ENCODE peak calls at places on chromosomes 1 and 21, in five cellular contexts. B is tibial nerve, Y is heart right ventricle, A is left lung, K is sigmoid colon. T is an unnamed sample.

GRCh38 chr1:94579876-94580294 is 38.3 kb upstream of the F3 start:
- DNase-seq in B (no peak), Y (no peak), A (no peak), K (no peak), T (no peak)

GRCh38 chr1:8495928-8496401 is 178.1 kb downstream of the SLC45A1 start:
- DNase-seq in B (no peak), Y (no peak), A (no peak), K (no peak), T (no peak)

GRCh38 chr1:205933672-205934618 is 9.3 kb downstream of the SLC26A9 start:
- DNase-seq in B (no peak), Y (no peak), A (peak; percentile 56), K (no peak), T (no peak)

GRCh38 chr1:42552636-42553035 is 89.5 kb downstream of the CCDC30 start:
- DNase-seq in B (no peak), Y (no peak), A (no peak), K (no peak), T (no peak)

GRCh38 chr1:200733907-200734306 is 4.8 kb upstream of the CAMSAP2 start:
- DNase-seq in B (no peak), Y (no peak), A (no peak), K (no peak), T (no peak)

GRCh38 chr21:46208761-46209721 is 19.5 kb downstream of the LSS start:
- DNase-seq in B (no peak), Y (no peak), A (no peak), K (peak; percentile 62), T (no peak)

GRCh38 chr1:2575801-2576663 is 10.5 kb upstream of the PRXL2B start:
- DNase-seq in B (no peak), Y (peak; percentile 13), A (no peak), K (no peak), T (no peak)

GRCh38 chr1:80893140-80893539 is 907.6 kb upstream of the ADGRL2 start:
- DNase-seq in B (no peak), Y (no peak), A (no peak), K (no peak), T (no peak)

GRCh38 chr21:17780539-17780938 is 38.6 kb downstream of the C21orf91 start:
- DNase-seq in B (no peak), Y (no peak), A (no peak), K (no peak), T (no peak)

DNA sequence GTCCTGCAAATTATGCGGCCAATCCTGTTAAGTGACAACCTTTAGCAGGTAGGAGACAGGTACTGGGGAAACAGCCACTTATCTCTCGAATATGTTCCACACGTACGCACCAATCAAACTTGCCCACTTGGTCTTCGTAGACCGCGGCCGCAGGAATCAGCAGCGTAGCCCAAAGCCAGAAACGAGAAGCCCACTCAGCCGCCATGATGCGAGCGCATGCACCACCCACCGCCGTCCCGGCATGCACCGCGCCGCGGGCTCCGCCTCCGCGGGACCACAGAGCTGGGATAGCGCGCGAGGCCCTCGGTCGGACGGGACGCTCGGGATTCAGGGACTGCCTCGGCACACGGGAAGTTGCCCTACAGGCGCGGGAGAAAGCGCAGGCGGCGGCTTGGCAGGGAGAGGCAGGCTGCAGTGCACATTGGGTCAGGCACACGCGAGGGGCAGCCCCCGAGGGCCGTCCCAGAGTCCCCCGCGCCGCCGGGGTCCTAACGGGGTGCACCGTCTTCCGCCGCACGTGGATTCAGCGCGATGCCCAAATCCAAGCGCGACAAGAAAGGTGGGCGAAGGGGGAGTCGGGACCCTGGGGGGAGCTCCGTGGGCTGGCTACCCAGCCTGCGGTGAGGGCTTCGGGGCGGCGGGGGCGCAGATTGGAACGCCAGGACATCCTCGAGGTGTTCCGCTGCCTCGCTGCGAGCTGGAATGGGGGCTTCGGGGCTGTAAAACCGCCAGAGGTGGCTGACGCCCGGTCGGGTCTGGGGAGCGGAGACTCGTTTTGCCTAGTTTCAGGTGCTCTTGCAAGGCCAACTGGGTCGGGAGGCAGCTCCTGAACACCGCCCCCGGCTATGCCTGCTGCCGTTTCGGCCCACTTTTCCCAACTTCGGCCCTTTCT is at the start of the genes EMC1 and MRTO4:
- DNase-seq in B (peak; percentile 78), Y (peak; percentile 89), A (peak; percentile 87), K (peak; percentile 85), T (peak; percentile 73)
- H3K27me3 ChIP-seq in B (no peaks in the 10 kb centered on the region), Y (no peaks in the 10 kb centered on the region), A (no peaks in the 10 kb centered on the region), K (no peaks in the 10 kb centered on the region), T (no peaks in the 10 kb centered on the region)

GRCh38 chr1:11321656-11322491 is 48.9 kb downstream of the UBIAD1 start:
- DNase-seq in B (no peak), Y (no peak), A (no peak), K (no peak), T (no peak)

GRCh38 chr1:11318982-11319381 is 46.0 kb downstream of the UBIAD1 start:
- DNase-seq in B (no peak), Y (no peak), A (no peak), K (no peak), T (no peak)

GRCh38 chr1:11316701-11317100 is 43.7 kb downstream of the UBIAD1 start:
- DNase-seq in B (peak; percentile 6), Y (no peak), A (no peak), K (no peak), T (no peak)

GRCh38 chr1:11324562-11324961 is 51.6 kb downstream of the UBIAD1 start:
- DNase-seq in B (no peak), Y (no peak), A (no peak), K (no peak), T (no peak)

DNA sequence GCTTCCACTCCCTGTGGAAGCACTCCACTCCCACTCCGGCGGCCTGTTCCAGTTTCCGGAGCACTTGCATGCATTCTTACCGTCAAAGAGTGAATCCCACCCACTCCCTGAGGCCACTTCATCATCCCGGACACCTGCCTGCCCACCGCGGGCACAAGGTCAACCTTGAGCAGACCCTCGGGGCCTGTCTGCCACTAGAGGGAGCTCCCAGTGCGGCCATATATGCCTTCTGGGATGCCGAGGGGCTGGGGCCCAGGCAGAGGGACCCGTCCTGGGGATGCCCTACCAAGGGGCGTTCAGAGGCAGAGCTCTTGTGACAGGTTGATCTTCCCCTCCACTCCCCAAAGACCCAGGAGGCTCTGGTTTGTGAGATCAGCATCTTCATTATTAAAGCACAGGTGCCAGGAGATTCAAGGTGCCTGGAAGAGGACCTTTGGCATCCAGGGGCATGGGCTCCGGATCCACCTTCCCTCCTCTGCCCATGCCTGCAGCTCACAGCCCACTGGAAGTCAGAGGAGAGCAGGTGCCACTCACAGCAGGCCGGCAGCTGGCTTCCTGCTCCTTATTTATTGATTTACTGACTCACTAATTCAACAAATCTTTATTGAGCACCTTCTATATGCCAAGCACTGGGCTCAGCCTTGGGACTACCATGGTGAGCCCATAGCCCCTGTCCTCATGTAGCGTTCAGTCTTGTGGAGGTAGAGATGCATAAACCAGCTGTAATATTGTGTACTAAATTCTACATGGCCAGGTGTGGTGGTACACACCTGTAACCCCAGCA is 47.3 kb downstream of the UBIAD1 start:
- DNase-seq in B (no peak), Y (no peak), A (no peak), K (no peak), T (no peak)
- TF ChIP-seq CTCF in B (no peak), Y (peak; percentile 53), A (peak; percentile 24), K (no peak), T (peak; percentile 46)

DNA sequence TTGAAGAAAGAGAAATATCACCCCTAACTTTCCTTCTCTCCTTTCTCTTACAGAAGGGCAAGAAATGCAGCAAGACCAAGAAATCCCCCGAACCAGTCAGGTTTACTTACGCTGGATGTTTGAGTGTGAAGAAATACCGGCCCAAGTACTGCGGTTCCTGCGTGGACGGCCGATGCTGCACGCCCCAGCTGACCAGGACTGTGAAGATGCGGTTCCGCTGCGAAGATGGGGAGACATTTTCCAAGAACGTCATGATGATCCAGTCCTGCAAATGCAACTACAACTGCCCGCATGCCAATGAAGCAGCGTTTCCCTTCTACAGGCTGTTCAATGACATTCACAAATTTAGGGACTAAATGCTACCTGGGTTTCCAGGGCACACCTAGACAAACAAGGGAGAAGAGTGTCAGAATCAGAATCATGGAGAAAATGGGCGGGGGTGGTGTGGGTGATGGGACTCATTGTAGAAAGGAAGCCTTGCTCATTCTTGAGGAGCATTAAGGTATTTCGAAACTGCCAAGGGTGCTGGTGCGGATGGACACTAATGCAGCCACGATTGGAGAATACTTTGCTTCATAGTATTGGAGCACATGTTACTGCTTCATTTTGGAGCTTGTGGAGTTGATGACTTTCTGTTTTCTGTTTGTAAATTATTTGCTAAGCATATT is 2.3 kb downstream of the CCN1 start:
- DNase-seq in B (no peak), Y (no peak), A (no peak), K (no peak), T (no peak)
- H3K27ac ChIP-seq in B (no peak overlapping the region), Y (no peak overlapping the region), A (peak overlapping the region; percentile 97), K (peak overlapping the region; percentile 97), T (peak overlapping the region; percentile 98)

DNA sequence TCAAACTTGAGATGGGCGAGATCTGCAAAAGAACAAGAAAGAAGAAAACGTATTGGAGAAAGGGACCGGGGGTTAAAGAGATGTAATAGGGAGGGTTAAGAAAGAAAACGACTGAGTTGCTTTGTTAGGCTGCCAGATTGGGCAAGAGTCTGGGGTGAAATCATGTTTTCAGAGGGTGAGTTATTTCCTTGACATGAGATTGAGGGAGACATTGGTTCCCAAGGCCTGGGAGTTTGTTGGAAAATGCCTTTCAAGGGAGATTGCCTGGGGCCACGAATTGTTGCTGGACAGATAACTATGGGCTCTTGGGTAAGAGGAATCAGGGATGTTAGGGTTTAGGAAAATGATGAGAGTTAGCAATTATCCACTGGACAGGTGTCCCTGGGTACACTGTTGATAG is 776 bp upstream of the CADM3 start:
- DNase-seq in B (no peak), Y (no peak), A (no peak), K (no peak), T (no peak)
- H3K27me3 ChIP-seq in B (peaks cover 36% of the 10 kb centered on the region), Y (peaks cover 90% of the 10 kb centered on the region), A (peaks cover 90% of the 10 kb centered on the region), K (peaks cover 29% of the 10 kb centered on the region), T (peaks cover 6% of the 10 kb centered on the region)